ENCODE peak calls at places on chromosomes 1 and 21, in six cellular contexts. W, H, D, Z, X and N are unnamed samples.
A peak's percentile ranks its signal among the peaks of the same experiment; 100 is the strongest.

GRCh38 chr1:113325039-113325438 is 65.3 kb upstream of the MAGI3 start:
- DNase-seq in W (no peak), H (no peak), D (no peak), Z (no peak), X (no peak), N (no peak)

GRCh38 chr1:230633469-230633868 is 8.8 kb upstream of the COG2 start:
- DNase-seq in W (no peak), H (no peak), D (no peak), Z (no peak), X (no peak), N (no peak)

GRCh38 chr21:31943586-31943985 is 70.8 kb downstream of the HUNK start:
- DNase-seq in W (no peak), H (no peak), D (no peak), Z (no peak), X (no peak), N (no peak)

GRCh38 chr1:12014141-12014981 is 4.9 kb upstream of the MIIP start:
- DNase-seq in W (no peak), H (no peak), D (no peak), Z (no peak), X (no peak), N (no peak)

GRCh38 chr1:239112536-239112935 is 273.8 kb upstream of the CHRM3 start:
- DNase-seq in W (no peak), H (no peak), D (no peak), Z (no peak), X (no peak), N (no peak)

GRCh38 chr1:184567648-184568047 is 180.8 kb downstream of the C1orf21 start:
- DNase-seq in W (no peak), H (no peak), D (no peak), Z (no peak), X (no peak), N (peak; percentile 24)

GRCh38 chr1:96559707-96560588 is 161.6 kb upstream of the PTBP2 start:
- DNase-seq in W (no peak), H (no peak), D (peak; percentile 51), Z (no peak), X (peak; percentile 19), N (no peak)

GRCh38 chr1:86703696-86704455 is 500 bp upstream of the SH3GLB1 start:
- DNase-seq in W (no peak), H (no peak), D (no peak), Z (no peak), X (peak; percentile 33), N (peak; percentile 73)

GRCh38 chr1:72280714-72281113 is 1.6 kb downstream of the NEGR1 start:
- DNase-seq in W (no peak), H (no peak), D (no peak), Z (no peak), X (no peak), N (no peak)

GRCh38 chr1:71039666-71040262 is 7.9 kb downstream of the PTGER3 start:
- DNase-seq in W (no peak), H (no peak), D (no peak), Z (no peak), X (no peak), N (no peak)

GRCh38 chr1:81449786-81450185 is 350.9 kb upstream of the ADGRL2 start:
- DNase-seq in W (no peak), H (no peak), D (no peak), Z (no peak), X (no peak), N (no peak)

GRCh38 chr1:212528501-212528900 is 80.1 kb upstream of the ATF3 start:
- DNase-seq in W (no peak), H (no peak), D (no peak), Z (no peak), X (no peak), N (no peak)

GRCh38 chr1:59776960-59777852 is 37.5 kb upstream of the HOOK1 start:
- DNase-seq in W (no peak), H (no peak), D (no peak), Z (no peak), X (no peak), N (no peak)

GRCh38 chr1:55816456-55816794 is 601.3 kb upstream of the USP24 start:
- DNase-seq in W (no peak), H (no peak), D (no peak), Z (no peak), X (no peak), N (no peak)

GRCh38 chr1:156805766-156806511 is 10.7 kb downstream of the SH2D2A start:
- DNase-seq in W (no peak), H (no peak), D (peak; percentile 83), Z (peak; percentile 55), X (peak; percentile 31), N (no peak)

GRCh38 chr21:32690085-32690484 is 37.7 kb downstream of the SYNJ1 start:
- DNase-seq in W (no peak), H (no peak), D (no peak), Z (no peak), X (no peak), N (no peak)

GRCh38 chr1:19676438-19676922 is 11.8 kb downstream of the HTR6 start:
- DNase-seq in W (no peak), H (no peak), D (peak; percentile 65), Z (peak; percentile 57), X (no peak), N (peak; percentile 92)

GRCh38 chr1:19682257-19682656 is 17.6 kb downstream of the HTR6 start:
- DNase-seq in W (no peak), H (no peak), D (no peak), Z (no peak), X (no peak), N (no peak)

GRCh38 chr1:12745992-12746323 is at the start of gene CFAP107:
- DNase-seq in W (no peak), H (no peak), D (no peak), Z (no peak), X (no peak), N (no peak)

GRCh38 chr1:5884110-5884509 is 108.1 kb downstream of the NPHP4 start:
- DNase-seq in W (no peak), H (no peak), D (no peak), Z (no peak), X (no peak), N (no peak)
- H3K27ac ChIP-seq in W (no peak overlapping the region), H (no peak overlapping the region), D (no peak overlapping the region), Z (no peak overlapping the region), X (no peak overlapping the region), N (no peak overlapping the region)

GRCh38 chr1:3222042-3222692 is 153.2 kb downstream of the PRDM16 start:
- DNase-seq in W (no peak), H (no peak), D (no peak), Z (no peak), X (no peak), N (no peak)

GRCh38 chr1:3217887-3218679 is 149.1 kb downstream of the PRDM16 start:
- DNase-seq in W (no peak), H (no peak), D (no peak), Z (no peak), X (no peak), N (no peak)

GRCh38 chr1:3219725-3220467 is 150.9 kb downstream of the PRDM16 start:
- DNase-seq in W (no peak), H (no peak), D (no peak), Z (no peak), X (no peak), N (no peak)

GRCh38 chr1:3219005-3219724 is 150.2 kb downstream of the PRDM16 start:
- DNase-seq in W (peak; percentile 76), H (no peak), D (peak; percentile 41), Z (peak; percentile 35), X (peak; percentile 64), N (peak; percentile 68)

DNA sequence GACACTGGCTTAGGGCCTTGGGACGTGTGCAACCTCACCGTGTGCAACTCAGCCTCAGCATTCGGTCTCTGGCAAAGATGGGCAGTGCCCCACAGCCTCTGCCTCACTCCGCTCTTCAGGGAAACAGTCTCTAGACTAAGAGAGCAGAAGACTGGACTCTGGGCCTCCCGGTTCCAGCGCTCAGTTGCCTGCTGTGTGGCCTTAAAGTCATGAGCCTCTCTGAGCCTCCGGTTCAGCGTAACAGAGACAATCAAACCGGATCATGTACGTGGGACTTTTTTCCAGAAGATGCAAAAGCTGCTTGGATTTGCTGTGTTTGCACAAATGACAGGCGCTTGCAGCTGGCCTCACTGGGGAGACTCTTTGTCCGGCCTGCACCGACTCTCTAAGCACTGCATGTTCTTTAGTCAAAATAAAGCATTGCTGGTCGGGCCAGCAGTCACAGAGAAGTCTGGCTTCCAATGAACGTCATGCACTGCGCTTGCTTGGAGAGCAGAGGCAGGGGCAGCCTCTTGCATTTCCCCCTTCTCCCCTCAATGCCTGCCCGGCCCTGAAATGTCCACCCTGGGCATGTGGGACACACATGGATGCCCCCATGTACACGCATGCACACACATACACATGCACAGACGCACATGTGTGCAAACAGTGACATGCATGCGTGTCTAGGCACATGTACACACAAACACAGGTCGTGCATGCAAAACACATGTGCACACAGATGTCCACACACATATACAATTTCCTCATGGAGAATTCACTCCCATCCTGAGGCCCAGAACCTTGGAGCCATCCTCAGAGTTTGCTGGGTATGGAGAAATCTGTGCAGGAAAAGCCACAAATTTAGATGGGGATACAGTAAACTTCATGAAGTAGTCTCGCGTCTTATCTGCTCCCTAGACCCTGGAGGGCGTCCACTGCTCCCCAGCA is 152.4 kb downstream of the PRDM16 start:
- DNase-seq in W (no peak), H (no peak), D (no peak), Z (no peak), X (no peak), N (no peak)
- H3K27ac ChIP-seq in W (no peak overlapping the region), H (no peak overlapping the region), D (no peak overlapping the region), Z (no peak overlapping the region), X (no peak overlapping the region), N (no peak overlapping the region)

DNA sequence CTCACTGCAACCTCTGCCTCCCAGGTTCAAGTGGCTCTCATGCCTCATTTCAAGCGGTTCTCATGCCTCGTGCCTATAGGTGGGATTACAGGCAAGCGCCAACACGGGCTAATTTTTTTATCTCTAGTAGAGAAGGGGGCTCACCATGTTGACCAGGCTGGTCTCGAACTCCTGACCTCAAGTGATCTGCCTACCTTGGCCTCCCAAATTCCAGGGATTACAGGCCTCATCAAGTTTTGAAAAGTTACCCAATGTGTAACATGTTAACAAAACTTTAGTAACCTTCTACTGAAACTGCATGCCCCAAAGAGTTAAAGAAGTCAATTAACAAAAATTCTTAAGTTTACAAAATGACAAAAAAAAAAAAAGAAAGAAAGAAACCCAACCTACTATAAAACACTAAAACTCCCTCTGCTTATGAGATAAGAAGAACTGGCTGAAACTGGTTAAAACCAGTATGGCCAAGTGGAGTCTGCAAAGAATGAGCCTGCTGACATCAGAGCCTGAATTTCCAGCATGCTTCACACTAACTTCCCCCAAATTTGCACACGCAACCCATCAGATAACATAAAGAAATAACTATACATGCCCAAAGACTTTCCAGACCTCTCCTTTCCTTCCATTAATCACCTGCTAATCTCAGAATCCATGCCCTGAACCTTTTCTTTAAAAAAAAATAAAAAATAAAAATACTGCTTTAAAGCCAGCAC is 25.5 kb upstream of the PSMG1 start:
- DNase-seq in W (no peak), H (no peak), D (no peak), Z (no peak), X (no peak), N (no peak)
- H3K27ac ChIP-seq in W (no peak overlapping the region), H (no peak overlapping the region), D (no peak overlapping the region), Z (no peak overlapping the region), X (no peak overlapping the region), N (peak overlapping the region; percentile 21)

GRCh38 chr1:89531480-89532139 is 7.0 kb downstream of the LRRC8B start:
- DNase-seq in W (no peak), H (no peak), D (no peak), Z (no peak), X (no peak), N (no peak)

GRCh38 chr1:89535537-89535936 is 10.9 kb downstream of the LRRC8B start:
- DNase-seq in W (no peak), H (no peak), D (no peak), Z (no peak), X (no peak), N (no peak)

GRCh38 chr1:89530690-89531089 is 6.1 kb downstream of the LRRC8B start:
- DNase-seq in W (no peak), H (no peak), D (no peak), Z (no peak), X (no peak), N (peak; percentile 57)

GRCh38 chr1:89532228-89532627 is 7.6 kb downstream of the LRRC8B start:
- DNase-seq in W (no peak), H (no peak), D (no peak), Z (no peak), X (no peak), N (no peak)

GRCh38 chr1:89532866-89533265 is 8.2 kb downstream of the LRRC8B start:
- DNase-seq in W (no peak), H (no peak), D (no peak), Z (no peak), X (no peak), N (no peak)
- H3K27ac ChIP-seq in W (no peak overlapping the region), H (no peak overlapping the region), D (no peak overlapping the region), Z (no peak overlapping the region), X (no peak overlapping the region), N (no peak overlapping the region)